ENCODE peak calls at places on chromosomes 7 and 10, in four cellular contexts. D is stomach, N is GM23338, E is spleen. C is an unnamed sample.

GRCh38 chr10:2650328-2650727 is 417.0 kb upstream of the PFKP start:
- DNase-seq in D (no peak), N (no peak), E (no peak), C (no peak)

GRCh38 chr10:3570855-3571266 is 214.1 kb downstream of the KLF6 start:
- DNase-seq in D (no peak), E (no peak), N (no peak), C (no peak)

GRCh38 chr7:134718211-134718875 is 61.1 kb upstream of the CALD1 start:
- DNase-seq in N (no peak), E (no peak), D (no peak), C (no peak)

GRCh38 chr10:88791924-88792323 is 10.6 kb upstream of the LIPM start:
- DNase-seq in D (no peak), E (no peak), N (peak; percentile 85), C (no peak)

GRCh38 chr7:149714081-149714909 is 59.1 kb downstream of the ZNF467 start:
- DNase-seq in E (peak; percentile 98), N (peak; percentile 95), D (peak; percentile 93), C (peak; percentile 93)

GRCh38 chr10:70430489-70431445 is 10.7 kb downstream of the NODAL start:
- DNase-seq in D (peak; percentile 39), N (peak; percentile 55), E (no peak), C (peak; percentile 67)

GRCh38 chr7:158828343-158829020 is 827 bp downstream of the ESYT2 start:
- DNase-seq in E (peak; percentile 95), N (peak; percentile 71), D (peak; percentile 56), C (no peak)

GRCh38 chr7:133021196-133021595 is 60.7 kb downstream of the CHCHD3 start:
- DNase-seq in E (no peak), N (peak; percentile 58), D (no peak), C (no peak)

GRCh38 chr7:978416-979091 is 3.2 kb upstream of the COX19 start:
- DNase-seq in N (no peak), D (no peak), E (peak; percentile 75), C (no peak)

GRCh38 chr7:114919587-114919986 is 2.3 kb upstream of the MDFIC start:
- DNase-seq in E (no peak), D (no peak), N (no peak), C (no peak)

GRCh38 chr10:124678566-124679240 is 65.5 kb downstream of the FAM53B start:
- DNase-seq in D (no peak), N (no peak), E (no peak), C (no peak)

GRCh38 chr10:124676416-124677062 is 67.6 kb downstream of the FAM53B start:
- DNase-seq in E (no peak), N (no peak), D (no peak), C (no peak)

GRCh38 chr10:124679401-124679800 is 64.8 kb downstream of the FAM53B start:
- DNase-seq in E (peak; percentile 67), D (no peak), N (no peak), C (no peak)

GRCh38 chr10:124677291-124677690 is 66.9 kb downstream of the FAM53B start:
- DNase-seq in D (no peak), N (no peak), E (peak; percentile 80), C (no peak)

DNA sequence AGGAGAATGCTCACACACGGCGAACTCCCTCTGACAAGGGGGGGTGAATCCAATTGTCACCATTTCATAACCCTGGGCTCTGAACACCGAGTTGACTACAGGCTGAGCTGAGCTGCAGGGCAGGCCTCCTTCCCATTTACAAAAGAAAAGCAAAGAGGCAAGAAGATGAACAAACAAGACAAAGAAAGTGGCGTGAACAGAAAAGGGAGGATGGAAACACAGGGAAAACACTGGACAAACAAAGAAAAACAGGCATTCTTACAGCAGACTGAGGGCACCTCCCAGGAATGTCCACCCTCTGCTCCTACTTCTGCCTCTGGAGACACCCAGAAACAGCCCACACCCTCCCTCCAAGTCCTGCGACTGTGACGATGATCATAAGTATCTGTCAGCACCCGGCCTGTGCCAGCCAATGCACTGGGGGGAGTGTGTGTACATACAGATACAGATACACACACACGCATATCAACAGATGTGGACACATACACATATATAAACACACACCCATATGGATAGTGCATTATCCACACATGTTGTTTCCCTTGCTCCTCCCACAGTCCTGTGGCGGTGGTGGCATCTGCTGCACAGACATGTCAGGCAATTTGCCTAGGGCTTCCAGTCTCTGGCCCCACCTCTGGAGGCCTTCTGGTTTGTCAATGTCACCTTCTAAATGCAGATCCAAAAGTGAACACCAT is 66.2 kb downstream of the FAM53B start:
- DNase-seq in E (peak; percentile 74), N (no peak), D (no peak), C (no peak)
- H3K4me3 ChIP-seq in E (no peak overlapping the region), N (no peak overlapping the region), D (no peak overlapping the region), C (no peak overlapping the region)

DNA sequence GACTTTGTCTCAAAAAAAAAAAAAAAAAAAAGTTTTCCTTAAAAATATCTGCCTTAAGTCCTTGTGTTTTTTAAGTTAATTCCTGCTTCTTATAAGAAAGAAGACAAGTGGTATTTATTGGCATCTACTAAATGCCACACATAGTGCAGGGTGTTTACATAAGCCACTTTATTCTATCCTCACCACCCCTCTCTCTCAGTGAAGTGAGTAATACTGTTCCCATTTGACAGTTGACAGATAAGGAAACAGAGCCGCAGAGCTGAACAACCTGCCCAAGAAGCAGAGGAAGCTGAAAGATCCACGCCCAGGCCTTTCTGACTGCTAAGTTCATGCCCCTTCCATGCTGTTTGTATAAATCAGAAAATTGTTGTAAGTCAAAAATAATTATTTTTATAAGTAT is 54.1 kb downstream of the ABLIM1 start:
- DNase-seq in D (no peak), N (no peak), E (no peak), C (no peak)
- H3K4me1 ChIP-seq in D (no peaks in the 10 kb centered on the region), N (peaks cover 2% of the 10 kb centered on the region), E (peaks cover 13% of the 10 kb centered on the region), C (peaks cover 38% of the 10 kb centered on the region)

GRCh38 chr10:84224411-84225028 is 824 bp downstream of the LRIT2 start:
- DNase-seq in N (peak; percentile 72), E (no peak), D (no peak), C (peak; percentile 38)

GRCh38 chr10:84227810-84228209 is 2.5 kb upstream of the LRIT2 start:
- DNase-seq in D (no peak), N (no peak), E (no peak), C (peak; percentile 21)

GRCh38 chr10:84226616-84227015 is 1.3 kb upstream of the LRIT2 start:
- DNase-seq in E (no peak), N (no peak), D (no peak), C (no peak)

GRCh38 chr10:84221916-84222315 is 3.4 kb downstream of the LRIT2 start:
- DNase-seq in D (no peak), E (no peak), N (no peak), C (no peak)

DNA sequence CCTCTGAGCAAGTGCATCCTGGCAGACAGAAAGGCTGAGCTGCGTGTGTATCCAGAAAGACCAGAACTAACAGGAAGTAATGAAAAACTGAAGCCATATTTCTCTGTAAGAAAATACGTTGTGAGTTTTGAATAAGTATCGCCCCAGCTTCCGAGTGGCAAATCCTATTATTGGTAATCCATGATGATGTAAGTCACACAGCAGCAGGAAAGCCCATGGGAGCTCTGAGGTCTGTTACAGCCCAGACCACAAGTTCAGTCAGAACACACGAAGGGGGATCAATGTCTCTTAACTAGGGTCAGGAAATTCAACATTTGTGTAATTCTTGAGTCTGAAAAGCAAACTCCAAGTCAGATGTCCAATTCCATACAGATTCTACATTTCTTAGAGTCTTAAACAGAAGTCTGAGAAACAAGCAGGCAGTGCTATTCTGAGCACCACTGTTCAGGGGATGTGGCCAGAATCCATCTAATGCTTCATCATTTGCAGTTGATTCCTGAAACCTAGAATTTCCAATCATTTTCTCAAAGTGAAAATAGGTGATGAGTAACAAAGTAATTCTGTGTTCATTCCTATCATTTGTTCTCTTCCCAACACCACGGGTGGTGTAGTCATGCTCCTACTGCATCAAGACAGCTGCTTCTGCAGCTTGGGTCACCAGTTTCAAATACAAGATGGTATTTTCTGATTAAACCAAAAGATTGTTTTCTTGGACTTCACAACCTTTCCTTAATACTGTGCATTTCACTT is at the start of gene LRIT2:
- DNase-seq in N (no peak), E (no peak), D (no peak), C (peak; percentile 20)
- TF ChIP-seq POLR2AphosphoS5 in N (no peak), E (no peak), D (no peak), C (no peak)

GRCh38 chr7:128883622-128884549 is 21.2 kb downstream of the ATP6V1F start:
- DNase-seq in N (peak; percentile 94), D (peak; percentile 86), E (peak; percentile 96), C (peak; percentile 87)
- H3K4me3 ChIP-seq in N (no peak overlapping the region), D (peak overlapping the region; percentile 32), E (no peak overlapping the region), C (no peak overlapping the region)

GRCh38 chr7:17682586-17682985 is 257.7 kb downstream of the SNX13 start:
- DNase-seq in E (no peak), D (no peak), N (no peak), C (no peak)
- H3K4me1 ChIP-seq in E (peaks cover 15% of the 10 kb centered on the region), D (peaks cover 4% of the 10 kb centered on the region), N (peaks cover 4% of the 10 kb centered on the region), C (peaks cover 29% of the 10 kb centered on the region)

DNA sequence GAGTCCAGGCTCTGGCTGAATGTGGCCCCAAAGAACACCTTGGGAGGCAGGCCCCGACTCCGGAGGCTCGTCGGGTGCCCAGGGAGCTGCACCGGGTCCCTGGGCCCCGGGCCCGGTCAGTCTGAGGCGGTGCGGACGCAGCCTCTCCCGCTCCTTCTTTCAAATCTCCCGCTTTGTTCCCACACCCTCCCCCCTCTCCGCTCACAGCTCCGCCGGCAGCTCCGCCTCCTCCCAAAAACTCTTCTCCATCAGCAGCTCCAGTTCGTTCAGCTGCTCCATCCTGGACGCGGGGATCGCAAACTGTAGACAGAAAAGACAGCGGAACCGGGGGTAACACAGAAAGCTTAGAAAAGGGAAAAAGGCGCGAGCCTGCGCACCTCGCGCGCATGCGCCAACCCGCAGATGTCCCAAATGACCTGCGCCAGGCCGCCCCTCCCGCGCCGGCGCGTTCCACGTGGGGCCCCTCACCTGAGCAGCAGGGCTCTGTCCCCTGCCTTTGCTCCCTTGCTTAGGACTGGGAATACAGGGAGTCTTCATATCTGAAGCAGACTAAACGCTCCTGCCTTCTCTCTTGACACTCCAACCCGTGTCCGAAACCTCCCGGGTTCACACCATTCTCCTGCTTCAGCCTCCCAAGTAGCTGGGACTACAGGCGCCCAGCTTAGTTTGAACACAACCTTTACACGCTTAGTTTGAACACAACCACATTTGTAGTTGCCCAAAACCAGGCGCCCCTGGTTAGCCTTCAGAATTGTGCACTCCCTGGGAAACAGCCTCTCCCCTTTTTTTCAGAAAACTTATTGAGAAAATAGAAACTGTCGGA is at the start of gene DNA2:
- DNase-seq in D (peak; percentile 62), N (peak; percentile 90), E (peak; percentile 90), C (no peak)
- TF ChIP-seq POLR2AphosphoS5 in D (no peak), N (peak; percentile 89), E (peak; percentile 64), C (no peak)

GRCh38 chr10:35526775-35527174 is 78.4 kb upstream of the GJD4 start:
- DNase-seq in N (no peak), E (no peak), D (no peak), C (no peak)
- H3K4me3 ChIP-seq in N (no peak overlapping the region), E (no peak overlapping the region), D (no peak overlapping the region), C (no peak overlapping the region)

DNA sequence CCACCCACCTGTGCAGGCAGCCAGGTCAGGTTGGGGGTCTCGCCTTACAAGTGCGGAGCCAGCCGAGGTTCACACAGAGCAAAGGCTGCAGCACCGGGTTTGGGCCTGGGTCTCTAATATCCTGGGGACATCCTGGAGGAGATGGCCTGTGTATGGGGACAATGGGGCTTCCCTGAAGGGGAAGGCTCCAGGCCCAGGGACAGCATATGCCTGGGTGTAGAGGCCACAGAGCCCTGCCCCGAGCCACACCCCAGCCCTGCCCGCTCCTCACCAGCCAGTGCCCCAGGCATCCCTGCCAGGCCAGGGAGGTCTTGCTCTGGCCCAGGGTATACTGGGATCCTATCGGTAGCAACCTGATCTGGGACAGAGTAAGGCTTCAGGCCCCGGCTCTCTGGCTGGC is 9.1 kb downstream of the TTYH3 start:
- DNase-seq in E (no peak), D (no peak), N (no peak), C (no peak)
- H3K4me1 ChIP-seq in E (peaks cover 100% of the 10 kb centered on the region), D (peaks cover 32% of the 10 kb centered on the region), N (peaks cover 28% of the 10 kb centered on the region), C (peaks cover 75% of the 10 kb centered on the region)

GRCh38 chr10:123038782-123039631 is 30.2 kb downstream of the ACADSB start:
- DNase-seq in D (peak; percentile 43), N (no peak), E (no peak), C (no peak)
- TF ChIP-seq POLR2AphosphoS5 in D (no peak), N (no peak), E (no peak), C (no peak)